ENCODE peak calls at places on chromosomes 5 and 9, in four cellular contexts. R is amygdala; I is stimulated activated CD8-positive, alpha-beta memory T cell treated with anti-CD3 and anti-CD28 coated beads, Interleukin-12 subunit alpha, Interleukin-12 subunit beta, amount 100 ng/mL, for 1 hour; F is T-helper 2 cell. P is an unnamed sample.

GRCh38 chr5:110832683-110833082 is 93.9 kb downstream of the SLC25A46 start:
- DNase-seq in R (no peak), F (no peak), I (no peak), P (no peak)

GRCh38 chr5:16880547-16880946 is 55.5 kb downstream of the MYO10 start:
- DNase-seq in R (no peak), F (no peak), I (no peak), P (no peak)

GRCh38 chr5:42502613-42503470 is 79.6 kb downstream of the GHR start:
- DNase-seq in R (no peak), F (no peak), I (no peak), P (no peak)

GRCh38 chr5:157311595-157311994 is 45.7 kb downstream of the CYFIP2 start:
- DNase-seq in F (no peak), R (no peak), I (no peak), P (no peak)

GRCh38 chr9:135077497-135078200 is 9.8 kb upstream of the OLFM1 start:
- DNase-seq in I (no peak), F (no peak), R (no peak), P (no peak)

GRCh38 chr5:51391175-51391574 is 7.9 kb downstream of the ISL1 start:
- DNase-seq in R (no peak), I (no peak), F (no peak), P (no peak)

GRCh38 chr5:62596691-62597090 is 18.1 kb downstream of the LRRC70 start:
- DNase-seq in R (no peak), I (no peak), F (no peak), P (no peak)

GRCh38 chr5:113081881-113082546 is 105.4 kb downstream of the DCP2 start:
- DNase-seq in F (no peak), R (no peak), I (no peak), P (no peak)

GRCh38 chr9:4515958-4516375 is 25.7 kb downstream of the SLC1A1 start:
- DNase-seq in F (no peak), I (no peak), R (no peak), P (no peak)

GRCh38 chr5:116842514-116842924 is 267.9 kb upstream of the SEMA6A start:
- DNase-seq in I (no peak), R (no peak), F (no peak), P (no peak)

GRCh38 chr5:108801776-108802175 is 54.1 kb downstream of the FER start:
- DNase-seq in F (no peak), I (no peak), R (no peak), P (no peak)

GRCh38 chr5:178213003-178213449 is 8.7 kb downstream of the HNRNPAB start:
- DNase-seq in I (no peak), R (no peak), F (no peak), P (no peak)

GRCh38 chr5:143147918-143148317 is 255.6 kb downstream of the NR3C1 start:
- DNase-seq in I (no peak), F (no peak), R (no peak), P (no peak)

GRCh38 chr9:3692606-3693005 is 166.8 kb upstream of the RFX3 start:
- DNase-seq in F (no peak), I (no peak), R (no peak), P (no peak)

GRCh38 chr9:98327249-98327561 is 71.8 kb upstream of the TBC1D2 start:
- DNase-seq in F (no peak), I (no peak), R (no peak), P (no peak)

P was measured in C1 segment of cervical spinal cord.